ENCODE peak calls at places on chromosome 1, in four cellular contexts. B is bronchial epithelial cell, A is WERI-Rb-1, G is Panc1. T is an unnamed sample.

GRCh38 chr1:247077234-247077633 is 1.4 kb downstream of the ZNF670 start:
- DNase-seq in B (no peak), A (no peak), G (no peak), T (no peak)

GRCh38 chr1:234658143-234658542 is 48.2 kb upstream of the IRF2BP2 start:
- DNase-seq in B (peak; percentile 99), A (no peak), G (no peak), T (peak; percentile 80)

GRCh38 chr1:215376544-215377264 is 190.4 kb upstream of the KCTD3 start:
- DNase-seq in B (no peak), A (no peak), G (no peak), T (no peak)

GRCh38 chr1:158028956-158029355 is 35.5 kb downstream of the KIRREL1 start:
- DNase-seq in B (peak; percentile 88), A (no peak), G (no peak), T (no peak)

GRCh38 chr1:164071288-164071687 is 487.7 kb upstream of the PBX1 start:
- DNase-seq in B (no peak), A (no peak), G (no peak), T (no peak)

GRCh38 chr1:163085904-163086268 is 16.7 kb downstream of the RGS4 start:
- DNase-seq in B (peak; percentile 51), A (no peak), G (no peak), T (no peak)

GRCh38 chr1:183710734-183711133 is 57.6 kb upstream of the APOBEC4 start:
- DNase-seq in B (no peak), A (no peak), G (no peak), T (no peak)

GRCh38 chr1:234619071-234619480 is 9.1 kb upstream of the IRF2BP2 start:
- DNase-seq in B (peak; percentile 83), A (no peak), G (no peak), T (no peak)

GRCh38 chr1:15098366-15099125 is 55.0 kb upstream of the TMEM51 start:
- DNase-seq in B (no peak), A (no peak), G (no peak), T (no peak)

GRCh38 chr1:145858238-145858936 is 494 bp downstream of the PIAS3 start:
- DNase-seq in B (peak; percentile 26), A (peak; percentile 85), G (no peak), T (peak; percentile 62)

GRCh38 chr1:22143586-22144033 is 713 bp upstream of the WNT4 start:
- DNase-seq in B (no peak), A (no peak), G (no peak), T (no peak)

GRCh38 chr1:151314137-151314875 is 12.9 kb downstream of the PI4KB start:
- DNase-seq in B (no peak), A (no peak), G (no peak), T (peak; percentile 88)

GRCh38 chr1:219778793-219779369 is 149.5 kb downstream of the SLC30A10 start:
- DNase-seq in B (no peak), A (no peak), G (no peak), T (no peak)

GRCh38 chr1:243325305-243325890 is 69.6 kb downstream of the SDCCAG8 start:
- DNase-seq in B (peak; percentile 62), A (no peak), G (peak; percentile 51), T (no peak)

GRCh38 chr1:44624268-44624901 is 49.9 kb downstream of the TMEM53 start:
- DNase-seq in B (no peak), A (no peak), G (no peak), T (no peak)

GRCh38 chr1:201142854-201143725 is 11.2 kb downstream of the TMEM9 start:
- DNase-seq in B (no peak), A (peak; percentile 31), G (no peak), T (no peak)

GRCh38 chr1:175045097-175045496 is 21.9 kb upstream of the MRPS14 start:
- DNase-seq in B (no peak), A (no peak), G (no peak), T (no peak)

GRCh38 chr1:66552829-66553228 is 18.9 kb downstream of the SGIP1 start:
- DNase-seq in B (no peak), A (no peak), G (no peak), T (no peak)

GRCh38 chr1:108817016-108817415 is 39.9 kb downstream of the AKNAD1 start:
- DNase-seq in B (no peak), A (no peak), G (no peak), T (no peak)

GRCh38 chr1:191022856-191023255 is 545.2 kb upstream of the BRINP3 start:
- DNase-seq in B (peak; percentile 79), A (no peak), G (no peak), T (no peak)

GRCh38 chr1:186715887-186716809 is 35.9 kb upstream of the PTGS2 start:
- DNase-seq in B (peak; percentile 86), A (no peak), G (no peak), T (no peak)

GRCh38 chr1:234975122-234975940 is 153.3 kb downstream of the TOMM20 start:
- DNase-seq in B (peak; percentile 93), A (no peak), G (no peak), T (peak; percentile 84)

GRCh38 chr1:201245082-201245481 is 38.2 kb upstream of the PKP1 start:
- DNase-seq in B (no peak), A (peak; percentile 11), G (no peak), T (no peak)

GRCh38 chr1:222618880-222619321 is 1.0 kb downstream of the MIA3 start:
- DNase-seq in B (peak; percentile 19), A (peak; percentile 18), G (no peak), T (peak; percentile 45)

GRCh38 chr1:236497908-236498307 is 25.9 kb upstream of the LGALS8 start:
- DNase-seq in B (no peak), A (no peak), G (no peak), T (no peak)

GRCh38 chr1:111856411-111857135 is 100.9 kb downstream of the DDX20 start:
- DNase-seq in B (no peak), A (no peak), G (no peak), T (no peak)

GRCh38 chr1:164132001-164132400 is 427.0 kb upstream of the PBX1 start:
- DNase-seq in B (no peak), A (no peak), G (no peak), T (no peak)

GRCh38 chr1:185159966-185160365 is 3.0 kb downstream of the SWT1 start:
- DNase-seq in B (peak; percentile 47), A (no peak), G (no peak), T (no peak)

GRCh38 chr1:223137402-223138100 is 5.5 kb downstream of the TLR5 start:
- DNase-seq in B (peak; percentile 83), A (no peak), G (no peak), T (peak; percentile 63)

GRCh38 chr1:109158433-109158832 is 44.5 kb downstream of the ELAPOR1 start:
- DNase-seq in B (no peak), A (no peak), G (no peak), T (no peak)

GRCh38 chr1:154611150-154611865 is 3.3 kb upstream of the ADAR start:
- DNase-seq in B (no peak), A (no peak), G (no peak), T (no peak)

DNA sequence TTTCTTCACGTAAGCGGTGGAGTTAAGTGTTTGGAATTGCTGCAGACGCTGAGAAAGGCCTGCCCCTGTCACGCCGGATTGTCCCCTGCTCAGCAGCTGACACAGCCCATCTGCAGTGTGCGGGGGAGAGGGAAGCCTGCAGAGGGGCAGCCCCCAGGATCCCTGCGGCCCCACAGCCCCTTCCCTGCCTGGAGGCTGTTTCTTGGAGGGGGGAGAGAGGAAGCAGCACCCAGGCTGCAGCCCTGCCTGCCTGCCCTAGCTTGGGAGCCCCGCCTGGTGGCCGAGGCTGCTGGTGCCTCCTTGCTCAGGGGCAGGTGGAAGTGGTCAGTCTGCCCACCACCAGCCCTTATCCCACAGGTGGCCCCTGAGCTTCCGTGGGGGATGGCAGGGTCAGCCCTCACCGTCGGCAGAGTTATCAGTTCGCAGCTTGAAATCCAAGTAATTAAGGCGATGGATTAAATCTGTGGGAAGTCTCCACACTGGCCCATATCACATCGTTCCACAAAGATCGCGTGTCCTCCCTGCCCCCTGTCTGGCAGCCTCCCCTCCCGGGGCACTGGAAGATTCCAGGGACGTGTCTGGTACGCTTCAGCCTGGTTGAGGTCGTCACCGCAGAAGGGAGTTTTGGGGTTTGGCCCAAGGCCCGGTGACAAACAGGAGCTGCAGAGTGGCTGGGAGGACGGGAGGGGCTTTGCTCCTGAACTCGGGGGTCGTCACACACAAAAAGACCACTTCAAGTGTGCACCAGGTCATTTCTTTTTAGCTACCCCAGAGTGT is 50.9 kb downstream of the PRDM16 start:
- DNase-seq in B (no peak), A (peak; percentile 61), G (no peak), T (no peak)
- H3K27me3 ChIP-seq in B (no peaks in the 10 kb centered on the region), A (no peaks in the 10 kb centered on the region), G (no peaks in the 10 kb centered on the region), T (no peaks in the 10 kb centered on the region)

GRCh38 chr1:26838474-26839338 is 12.2 kb downstream of the ZDHHC18 start:
- DNase-seq in B (no peak), A (no peak), G (no peak), T (no peak)
- TF ChIP-seq CTCF in B (no peak), A (no peak), G (no peak), T (no peak)

GRCh38 chr1:208603721-208604120 is 359.5 kb upstream of the PLXNA2 start:
- DNase-seq in B (no peak), A (no peak), G (no peak), T (no peak)
- H3K27me3 ChIP-seq in B (peaks cover 5% of the 10 kb centered on the region), A (no peaks in the 10 kb centered on the region), G (no peaks in the 10 kb centered on the region), T (no peaks in the 10 kb centered on the region)

GRCh38 chr1:46457178-46457577 is 32.5 kb upstream of the DMBX1 start:
- DNase-seq in B (no peak), A (no peak), G (no peak), T (no peak)

GRCh38 chr1:46458190-46458589 is 31.4 kb upstream of the DMBX1 start:
- DNase-seq in B (no peak), A (no peak), G (no peak), T (no peak)

GRCh38 chr1:46461017-46461808 is 28.4 kb upstream of the DMBX1 start:
- DNase-seq in B (no peak), A (peak; percentile 41), G (no peak), T (no peak)

GRCh38 chr1:46458846-46459245 is 30.8 kb upstream of the DMBX1 start:
- DNase-seq in B (no peak), A (peak; percentile 92), G (no peak), T (no peak)

DNA sequence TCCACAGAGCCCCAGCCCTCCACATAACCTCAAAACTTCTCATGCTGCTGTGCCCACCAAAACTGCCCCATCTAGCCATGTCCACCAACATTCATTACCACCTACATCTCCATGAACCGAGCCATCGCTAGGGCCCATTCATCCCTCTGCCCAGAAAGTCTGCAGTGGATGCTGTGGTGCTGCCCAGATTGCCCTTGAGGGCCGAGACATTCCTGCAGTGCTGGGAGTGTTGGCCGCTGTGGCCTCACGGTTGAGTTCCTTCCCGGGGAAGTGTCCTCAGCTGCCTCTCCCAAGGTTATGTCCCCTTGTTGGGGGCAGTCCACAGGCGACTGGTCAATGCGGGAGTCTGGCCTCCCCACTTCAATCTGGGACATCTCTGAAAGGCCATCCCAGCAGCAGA is 30.3 kb upstream of the DMBX1 start:
- DNase-seq in B (no peak), A (no peak), G (no peak), T (no peak)
- TF ChIP-seq CTCF in B (no peak), A (no peak), G (no peak), T (no peak)

DNA sequence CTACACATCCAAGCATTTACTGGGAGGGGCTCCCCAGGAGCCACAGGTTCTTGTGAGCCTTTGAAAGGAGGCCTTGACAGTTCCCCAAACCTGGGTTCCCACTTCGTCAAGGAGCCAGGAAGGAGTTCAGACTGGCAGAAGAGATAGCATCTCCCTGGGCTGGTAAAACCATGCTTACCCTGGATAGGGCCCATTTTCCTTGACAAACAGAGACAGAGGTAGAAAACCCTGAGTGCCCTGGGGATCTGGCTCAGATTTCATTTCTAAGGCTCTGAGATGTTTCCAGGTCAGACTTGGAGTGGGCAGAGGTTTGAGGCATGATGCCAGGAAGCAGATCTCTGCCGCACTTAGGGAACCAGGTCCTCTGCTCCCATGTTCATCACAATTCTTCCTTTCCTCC is 2.7 kb downstream of the ETNK2 start:
- DNase-seq in B (no peak), A (no peak), G (no peak), T (no peak)
- H3K27me3 ChIP-seq in B (no peaks in the 10 kb centered on the region), A (no peaks in the 10 kb centered on the region), G (no peaks in the 10 kb centered on the region), T (no peaks in the 10 kb centered on the region)